ENCODE peak calls at places on chromosome 15, in five cellular contexts. V is GM23338, X is lower leg skin, G is left lung, C is fibroblast of the aortic adventitia. Q is an unnamed sample.

GRCh38 chr15:71186267-71186666 is 71.0 kb downstream of the THSD4 start:
- DNase-seq in V (no peak), X (no peak), G (peak), C (no peak), Q (no peak)

GRCh38 chr15:58165661-58166060 is 27.5 kb downstream of the AQP9 start:
- DNase-seq in V (no peak), X (no peak), G (peak), C (peak), Q (no peak)

GRCh38 chr15:36612063-36612788 is 32.8 kb downstream of the CDIN1 start:
- DNase-seq in V (no peak), X (no peak), G (no peak), C (peak), Q (no peak)

GRCh38 chr15:90705212-90705611 is 11.9 kb upstream of the BLM start:
- DNase-seq in V (no peak), X (peak), G (no peak), C (no peak), Q (no peak)

GRCh38 chr15:97443101-97443500 is 517.4 kb upstream of the ARRDC4 start:
- DNase-seq in V (no peak), X (no peak), G (no peak), C (no peak), Q (no peak)

GRCh38 chr15:65512807-65513416 is 4.6 kb downstream of the DPP8 start:
- DNase-seq in V (no peak), X (no peak), G (no peak), C (peak), Q (no peak)

GRCh38 chr15:43056696-43057095 is 49.1 kb downstream of the UBR1 start:
- DNase-seq in V (no peak), X (no peak), G (no peak), C (no peak), Q (no peak)

GRCh38 chr15:70050447-70050846 is 47.3 kb downstream of the TLE3 start:
- DNase-seq in V (no peak), X (no peak), G (no peak), C (no peak), Q (no peak)

GRCh38 chr15:90859234-90860131 is 8.9 kb upstream of the FURIN start:
- DNase-seq in V (peak), X (no peak), G (no peak), C (no peak), Q (no peak)

GRCh38 chr15:71807691-71808091 is 2.7 kb upstream of the NR2E3 start:
- DNase-seq in V (peak), X (no peak), G (no peak), C (peak), Q (no peak)

GRCh38 chr15:38266247-38266996 is 13.8 kb downstream of the SPRED1 start:
- DNase-seq in V (no peak), X (no peak), G (no peak), C (peak), Q (no peak)

GRCh38 chr15:70512772-70513362 is 250.5 kb downstream of the UACA start:
- DNase-seq in V (peak), X (no peak), G (peak), C (peak), Q (no peak)

GRCh38 chr15:73014904-73015303 is 37.4 kb upstream of the NEO1 start:
- DNase-seq in V (no peak), X (no peak), G (no peak), C (no peak), Q (no peak)

GRCh38 chr15:43118276-43118675 is 12.4 kb upstream of the UBR1 start:
- DNase-seq in V (no peak), X (no peak), G (no peak), C (no peak), Q (no peak)

GRCh38 chr15:35170216-35170615 is 85.1 kb upstream of the NANOGP8 start:
- DNase-seq in V (no peak), X (no peak), G (no peak), C (peak), Q (no peak)

GRCh38 chr15:31483924-31484368 is 157.3 kb downstream of the KLF13 start:
- DNase-seq in V (peak), X (peak), G (no peak), C (no peak), Q (no peak)

GRCh38 chr15:69997701-69998273 is 99.9 kb downstream of the TLE3 start:
- DNase-seq in V (no peak), X (peak), G (peak), C (peak), Q (no peak)

GRCh38 chr15:68581725-68582124 is 2.9 kb downstream of the CORO2B start:
- DNase-seq in V (no peak), X (no peak), G (no peak), C (no peak), Q (no peak)

GRCh38 chr15:32867313-32867626 is 149.5 kb downstream of the GREM1 start:
- DNase-seq in V (no peak), X (no peak), G (no peak), C (peak), Q (no peak)

GRCh38 chr15:47431501-47431900 is 285.8 kb upstream of the SEMA6D start:
- DNase-seq in V (no peak), X (no peak), G (no peak), C (peak), Q (no peak)

GRCh38 chr15:33756950-33757349 is 211.3 kb upstream of the CHRM5 start:
- DNase-seq in V (no peak), X (no peak), G (no peak), C (no peak), Q (no peak)

GRCh38 chr15:56672721-56673120 is 60.6 kb downstream of the ZNF280D start:
- DNase-seq in V (no peak), X (no peak), G (no peak), C (peak), Q (no peak)

GRCh38 chr15:49809894-49810594 is 189.2 kb downstream of the DTWD1 start:
- DNase-seq in V (no peak), X (no peak), G (no peak), C (peak), Q (no peak)

GRCh38 chr15:43446344-43446743 is 46.6 kb downstream of the TP53BP1 start:
- DNase-seq in V (no peak), X (no peak), G (no peak), C (no peak), Q (no peak)

GRCh38 chr15:45921376-45921775 is 286.5 kb downstream of the SQOR start:
- DNase-seq in V (peak), X (no peak), G (no peak), C (no peak), Q (no peak)

GRCh38 chr15:49645937-49646336 is 25.1 kb downstream of the DTWD1 start:
- DNase-seq in V (no peak), X (no peak), G (no peak), C (peak), Q (no peak)

GRCh38 chr15:69881310-69881660 is 216.4 kb downstream of the TLE3 start:
- DNase-seq in V (no peak), X (no peak), G (no peak), C (no peak), Q (no peak)

GRCh38 chr15:25793354-25794050 is 69.6 kb downstream of the ATP10A start:
- DNase-seq in V (no peak), X (peak), G (peak), C (no peak), Q (no peak)

GRCh38 chr15:70437882-70438331 is 325.5 kb downstream of the UACA start:
- DNase-seq in V (no peak), X (no peak), G (no peak), C (no peak), Q (no peak)

GRCh38 chr15:61653110-61653509 is 407.1 kb downstream of the VPS13C start:
- DNase-seq in V (peak), X (no peak), G (no peak), C (no peak), Q (peak)

GRCh38 chr15:35696767-35697231 is 150.8 kb upstream of the DPH6 start:
- DNase-seq in V (peak), X (no peak), G (no peak), C (peak), Q (no peak)

GRCh38 chr15:28185148-28185895 is 86.2 kb upstream of the OCA2 start:
- DNase-seq in V (no peak), X (no peak), G (no peak), C (no peak), Q (no peak)

GRCh38 chr15:57033715-57034439 is 115.4 kb downstream of the TCF12 start:
- DNase-seq in V (no peak), X (no peak), G (no peak), C (no peak), Q (no peak)

GRCh38 chr15:101559938-101560337 is 70.4 kb upstream of the PCSK6 start:
- DNase-seq in V (no peak), X (peak), G (no peak), C (no peak), Q (no peak)
- H3K4me3 ChIP-seq in V (no peak), X (no peak), G (no peak), C (no peak), Q (no peak)

GRCh38 chr15:48643776-48644497 is 1.6 kb downstream of the FBN1 start:
- DNase-seq in V (no peak), X (no peak), G (no peak), C (peak), Q (no peak)
- H3K4me3 ChIP-seq in V (peak), X (peak), G (peak), C (peak), Q (peak)

GRCh38 chr15:40282144-40282869 is 557 bp downstream of the ANKRD63 start:
- DNase-seq in V (peak), X (no peak), G (no peak), C (no peak), Q (no peak)

GRCh38 chr15:40285151-40285898 is 2.5 kb upstream of the ANKRD63 start:
- DNase-seq in V (no peak), X (no peak), G (no peak), C (peak), Q (no peak)

GRCh38 chr15:40282870-40283614 is at the start of gene ANKRD63:
- DNase-seq in V (peak), X (no peak), G (no peak), C (no peak), Q (no peak)

GRCh38 chr15:40286061-40286532 is 3.2 kb upstream of the ANKRD63 start:
- DNase-seq in V (no peak), X (no peak), G (no peak), C (no peak), Q (no peak)

GRCh38 chr15:40283615-40284306 is 897 bp upstream of the ANKRD63 start:
- DNase-seq in V (peak), X (no peak), G (no peak), C (no peak), Q (no peak)
- H3K4me3 ChIP-seq in V (peak), X (no peak), G (no peak), C (no peak), Q (no peak)

DNA sequence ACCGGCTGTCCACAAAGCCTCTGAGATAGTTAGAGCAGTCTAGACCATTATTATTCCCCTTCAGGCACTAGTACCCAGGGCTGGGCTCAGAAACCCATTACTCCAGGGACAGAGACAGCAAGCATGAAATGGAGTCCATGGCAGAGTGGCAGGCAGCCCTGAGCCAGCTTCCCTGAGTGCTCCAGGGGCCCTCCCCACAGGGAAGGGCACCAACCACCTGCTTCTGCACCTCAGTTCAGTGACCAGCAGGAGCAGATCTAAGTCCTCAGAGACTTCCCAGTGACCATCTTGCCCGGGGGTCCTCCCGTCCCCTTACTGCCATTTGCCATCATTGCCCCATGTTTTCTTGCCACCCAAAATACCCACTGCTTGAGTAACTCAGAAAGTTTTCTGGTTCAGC is 62.0 kb downstream of the DAPK2 start:
- DNase-seq in V (no peak), X (peak), G (no peak), C (no peak), Q (no peak)
- H3K4me3 ChIP-seq in V (no peak), X (no peak), G (no peak), C (no peak), Q (no peak)

DNA sequence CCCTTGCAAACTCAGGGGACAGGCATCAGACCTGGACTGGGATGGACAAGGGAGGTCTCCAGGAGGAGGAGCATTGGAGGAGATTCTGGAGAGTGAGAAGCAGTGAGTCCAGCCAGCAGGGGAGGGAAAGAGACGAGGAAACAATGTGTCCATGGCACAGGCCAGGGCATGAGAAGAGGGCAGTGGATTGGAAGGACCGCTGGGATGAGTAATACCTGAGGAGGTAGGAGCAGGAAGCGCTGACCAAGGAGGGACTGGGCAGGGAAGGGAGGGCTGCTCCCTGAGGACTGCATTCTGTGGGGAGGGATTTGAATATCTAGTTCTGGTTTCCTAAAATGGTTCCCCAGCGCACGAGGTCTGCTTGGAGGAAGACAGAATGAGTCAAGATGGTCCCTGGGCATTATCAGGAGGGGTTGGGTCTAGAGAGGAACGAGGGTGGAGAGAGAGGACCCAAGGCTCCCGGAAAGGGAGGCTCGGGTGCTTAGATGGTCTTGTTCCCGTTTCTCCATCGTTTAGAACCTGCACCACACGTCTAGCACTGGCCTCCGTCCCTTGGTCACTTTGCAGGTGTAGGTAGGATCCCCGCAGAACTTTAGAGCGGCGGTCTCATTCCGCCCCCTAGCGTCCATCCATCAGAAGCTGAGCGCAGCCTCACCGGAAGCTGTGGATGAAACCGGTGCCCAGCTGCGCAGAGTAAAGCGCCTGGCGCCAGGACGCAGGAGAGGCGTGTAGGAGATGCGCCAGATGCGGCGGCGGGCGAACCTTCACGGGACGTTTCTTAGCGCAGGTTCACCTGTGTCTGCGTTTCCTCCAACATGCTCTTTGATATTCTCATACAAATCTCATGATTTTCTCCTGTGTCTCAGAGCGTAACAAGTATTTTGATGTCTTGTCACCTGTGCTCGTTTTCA is 190.7 kb upstream of the NDN start:
- DNase-seq in V (peak), X (no peak), G (no peak), C (no peak), Q (no peak)
- H3K4me3 ChIP-seq in V (peak), X (no peak), G (no peak), C (no peak), Q (no peak)

GRCh38 chr15:51622269-51623180 is at the start of gene DMXL2:
- DNase-seq in V (peak), X (peak), G (peak), C (peak), Q (peak)

GRCh38 chr15:51621917-51622268 is 678 bp downstream of the DMXL2 start:
- DNase-seq in V (peak), X (peak), G (peak), C (peak), Q (no peak)

GRCh38 chr15:51619331-51620033 is 3.1 kb downstream of the DMXL2 start:
- DNase-seq in V (no peak), X (no peak), G (peak), C (no peak), Q (no peak)

GRCh38 chr15:51620647-51621046 is 1.9 kb downstream of the DMXL2 start:
- DNase-seq in V (no peak), X (no peak), G (no peak), C (no peak), Q (no peak)

DNA sequence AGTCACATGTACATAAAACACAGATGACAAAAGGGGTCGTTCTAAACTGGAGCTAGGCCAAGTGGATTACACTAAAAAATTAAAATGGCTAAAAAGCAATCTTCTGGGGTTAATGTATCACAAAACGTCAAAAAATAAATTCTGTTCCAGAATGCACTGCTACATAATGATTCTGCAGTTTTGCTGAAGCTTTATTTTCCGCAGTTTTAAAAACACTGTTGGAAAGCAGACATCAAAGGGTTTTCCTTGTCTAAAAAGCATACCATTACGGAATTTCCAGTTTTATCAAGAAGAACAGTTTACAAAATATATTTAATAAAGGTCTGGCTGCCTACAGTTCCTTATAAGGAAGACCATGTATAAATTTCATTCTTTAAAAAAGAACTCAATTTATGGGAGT is 1.4 kb downstream of the DMXL2 start:
- DNase-seq in V (no peak), X (no peak), G (no peak), C (no peak), Q (no peak)
- H3K4me3 ChIP-seq in V (peak), X (no peak), G (peak), C (peak), Q (no peak)

GRCh38 chr15:74839526-74840395 is 3.2 kb downstream of the ULK3 start:
- DNase-seq in V (peak), X (no peak), G (no peak), C (no peak), Q (no peak)
- H3K4me3 ChIP-seq in V (no peak), X (no peak), G (no peak), C (no peak), Q (no peak)

GRCh38 chr15:78955355-78955754 is 10.5 kb upstream of the CTSH start:
- DNase-seq in V (no peak), X (no peak), G (no peak), C (no peak), Q (no peak)

GRCh38 chr15:78956937-78957336 is 12.1 kb upstream of the CTSH start:
- DNase-seq in V (no peak), X (no peak), G (no peak), C (no peak), Q (no peak)

GRCh38 chr15:78957416-78958093 is 12.7 kb upstream of the CTSH start:
- DNase-seq in V (no peak), X (no peak), G (no peak), C (no peak), Q (no peak)

GRCh38 chr15:78959360-78959759 is 14.5 kb upstream of the CTSH start:
- DNase-seq in V (no peak), X (no peak), G (no peak), C (no peak), Q (no peak)

GRCh38 chr15:78960308-78960707 is 15.5 kb upstream of the CTSH start:
- DNase-seq in V (no peak), X (no peak), G (no peak), C (no peak), Q (no peak)
- H3K4me3 ChIP-seq in V (no peak), X (no peak), G (no peak), C (no peak), Q (no peak)

GRCh38 chr15:89016549-89017041 is 71.7 kb upstream of the ABHD2 start:
- DNase-seq in V (no peak), X (peak), G (no peak), C (peak), Q (no peak)

GRCh38 chr15:89015412-89016097 is 72.7 kb upstream of the ABHD2 start:
- DNase-seq in V (no peak), X (no peak), G (no peak), C (no peak), Q (no peak)

GRCh38 chr15:89018235-89018634 is 70.0 kb upstream of the ABHD2 start:
- DNase-seq in V (no peak), X (peak), G (no peak), C (peak), Q (peak)

GRCh38 chr15:89019436-89019835 is 68.8 kb upstream of the ABHD2 start:
- DNase-seq in V (no peak), X (peak), G (no peak), C (peak), Q (no peak)

DNA sequence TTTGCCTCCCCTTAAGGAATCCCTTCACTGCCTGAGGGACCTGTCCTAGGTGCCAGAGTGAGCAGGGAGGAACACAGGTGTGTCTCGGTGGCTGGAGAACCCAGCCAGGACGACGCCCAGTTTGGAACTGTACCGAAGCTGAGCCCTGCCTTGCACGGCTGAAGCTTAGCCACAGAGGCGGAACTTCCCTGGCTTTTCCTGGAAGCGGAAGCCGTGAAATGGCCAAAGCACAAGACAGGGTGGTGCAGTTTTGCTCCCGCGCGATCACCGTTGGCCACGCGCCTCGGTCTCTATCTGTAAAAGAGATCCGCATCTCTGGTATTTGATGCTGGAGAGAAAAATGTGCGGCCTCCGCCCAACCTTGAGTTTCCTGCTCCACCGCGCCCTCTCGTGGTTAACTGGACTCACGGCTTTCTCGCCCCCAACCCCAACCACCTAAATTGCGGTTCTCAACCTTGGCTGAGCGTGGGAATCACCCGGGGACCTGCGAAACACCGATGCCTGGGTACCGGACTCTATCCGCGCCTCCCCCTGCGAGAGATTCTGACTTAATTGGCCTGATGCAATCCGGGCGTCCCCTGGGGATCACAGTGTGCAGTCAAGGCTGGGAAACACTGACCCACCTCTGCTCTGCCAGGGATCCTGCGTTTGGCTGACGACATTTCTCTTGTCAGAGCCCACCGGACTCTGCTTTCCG is 70.7 kb upstream of the ABHD2 start:
- DNase-seq in V (peak), X (peak), G (peak), C (peak), Q (peak)
- H3K4me3 ChIP-seq in V (peak), X (no peak), G (peak), C (peak), Q (peak)